ENCODE peak calls at places on chromosomes 3 and 15, in eight cellular contexts. F, T, W, N, I, P, B and L are unnamed samples.

GRCh38 chr3:125512135-125512920 is 7.7 kb downstream of the SNX4 start:
- DNase-seq in F (no peak), B (peak; percentile 40), W (peak; percentile 8), N (no peak), T (peak; percentile 57), I (no peak), P (no peak), L (peak; percentile 26)

GRCh38 chr3:52541050-52541449 is 4.6 kb downstream of the UQCC5 start:
- DNase-seq in F (no peak), B (no peak), N (no peak), W (no peak), P (no peak), I (no peak), T (no peak), L (no peak)

GRCh38 chr3:191963182-191963581 is 502.2 kb downstream of the PYDC2 start:
- DNase-seq in F (no peak), B (no peak), P (no peak), T (no peak), I (peak; percentile 39), N (peak; percentile 40), W (no peak), L (no peak)

GRCh38 chr3:116341381-116341780 is 103.9 kb downstream of the LSAMP start:
- DNase-seq in I (no peak), P (no peak), F (no peak), T (no peak), W (no peak), N (no peak), B (no peak), L (no peak)

GRCh38 chr3:154090116-154090420 is 31.1 kb upstream of the ARHGEF26 start:
- DNase-seq in P (no peak), I (no peak), N (no peak), B (no peak), F (no peak), W (no peak), T (no peak), L (no peak)

GRCh38 chr3:123687286-123687685 is 102.4 kb upstream of the HACD2 start:
- DNase-seq in T (peak; percentile 53), B (no peak), P (peak; percentile 15), N (no peak), W (no peak), I (no peak), F (peak; percentile 81), L (no peak)

GRCh38 chr3:23263796-23264195 is 60.7 kb downstream of the UBE2E2 start:
- DNase-seq in N (no peak), B (no peak), F (no peak), I (no peak), W (no peak), P (peak; percentile 3), T (peak; percentile 82), L (no peak)

GRCh38 chr3:150239764-150240163 is 168.3 kb upstream of the TSC22D2 start:
- DNase-seq in N (no peak), B (no peak), P (no peak), W (no peak), F (no peak), T (no peak), I (no peak), L (no peak)

GRCh38 chr15:89654311-89654761 is 931 bp downstream of the KIF7 start:
- DNase-seq in T (peak; percentile 36), N (no peak), F (no peak), W (no peak), I (no peak), P (no peak), B (no peak), L (no peak)

GRCh38 chr15:89653578-89653977 is 1.7 kb downstream of the KIF7 start:
- DNase-seq in N (no peak), I (no peak), W (no peak), F (no peak), B (no peak), T (no peak), P (no peak), L (no peak)

GRCh38 chr15:89656116-89656815 is 999 bp upstream of the KIF7 start:
- DNase-seq in I (no peak), B (no peak), N (no peak), P (no peak), W (no peak), T (peak; percentile 27), F (no peak), L (no peak)

GRCh38 chr15:89652666-89653065 is 2.6 kb downstream of the KIF7 start:
- DNase-seq in P (no peak), B (no peak), T (no peak), N (no peak), F (no peak), I (no peak), W (no peak), L (no peak)

DNA sequence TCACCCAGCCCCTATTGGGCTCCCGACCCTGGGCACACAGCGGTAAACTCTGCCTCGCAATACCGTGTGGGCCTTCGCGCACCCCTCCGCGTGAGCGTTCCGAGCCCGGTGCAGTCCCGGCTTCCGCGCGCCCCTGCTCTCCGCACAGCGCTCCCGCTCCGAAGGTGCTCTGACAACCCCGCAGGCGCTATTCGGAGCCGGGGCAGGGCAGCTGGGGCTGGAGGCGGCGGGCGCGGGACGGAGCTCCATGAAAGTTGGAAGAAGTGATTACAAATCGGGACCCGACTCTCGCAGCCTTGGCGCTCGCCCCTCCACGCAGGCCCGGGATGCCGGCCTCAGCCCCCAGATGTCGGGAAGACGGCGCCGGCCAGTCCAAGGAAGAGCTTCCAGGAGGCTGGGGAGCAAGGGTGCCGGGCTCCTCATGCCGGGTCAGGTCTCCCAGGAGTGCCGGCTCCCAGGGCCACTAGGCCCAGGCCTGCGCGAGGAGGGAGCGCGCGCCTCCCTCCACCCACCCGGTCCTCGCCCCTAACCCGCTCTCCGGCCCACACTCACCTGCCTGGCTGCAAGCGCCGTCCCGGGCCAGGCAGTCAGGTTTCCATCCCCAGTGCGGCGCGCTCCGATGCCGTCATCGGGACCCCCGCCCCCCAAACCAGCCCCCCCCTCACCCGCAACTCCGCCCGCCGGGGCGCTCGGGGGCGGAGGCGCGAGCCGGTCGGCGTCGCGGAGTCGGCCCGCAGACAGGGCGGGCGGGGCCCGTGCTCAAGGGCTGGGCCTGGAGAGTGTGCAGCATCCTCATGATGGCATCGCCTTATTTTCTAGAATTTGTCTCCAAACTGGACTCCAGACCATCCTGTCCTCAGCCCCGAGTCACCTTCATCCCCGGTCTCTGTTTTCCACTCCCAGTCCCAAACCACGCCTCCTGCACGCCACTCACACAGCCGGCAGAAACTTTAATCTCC is at the start of gene KIF7:
- DNase-seq in I (peak; percentile 31), F (peak; percentile 32), N (peak; percentile 82), P (peak; percentile 60), W (peak; percentile 85), B (peak; percentile 98), T (peak; percentile 47), L (no peak)
- TF ChIP-seq USF2 in I (no peak), F (no peak), N (no peak), P (no peak), W (no peak), B (no peak), T (no peak), L (no peak)

DNA sequence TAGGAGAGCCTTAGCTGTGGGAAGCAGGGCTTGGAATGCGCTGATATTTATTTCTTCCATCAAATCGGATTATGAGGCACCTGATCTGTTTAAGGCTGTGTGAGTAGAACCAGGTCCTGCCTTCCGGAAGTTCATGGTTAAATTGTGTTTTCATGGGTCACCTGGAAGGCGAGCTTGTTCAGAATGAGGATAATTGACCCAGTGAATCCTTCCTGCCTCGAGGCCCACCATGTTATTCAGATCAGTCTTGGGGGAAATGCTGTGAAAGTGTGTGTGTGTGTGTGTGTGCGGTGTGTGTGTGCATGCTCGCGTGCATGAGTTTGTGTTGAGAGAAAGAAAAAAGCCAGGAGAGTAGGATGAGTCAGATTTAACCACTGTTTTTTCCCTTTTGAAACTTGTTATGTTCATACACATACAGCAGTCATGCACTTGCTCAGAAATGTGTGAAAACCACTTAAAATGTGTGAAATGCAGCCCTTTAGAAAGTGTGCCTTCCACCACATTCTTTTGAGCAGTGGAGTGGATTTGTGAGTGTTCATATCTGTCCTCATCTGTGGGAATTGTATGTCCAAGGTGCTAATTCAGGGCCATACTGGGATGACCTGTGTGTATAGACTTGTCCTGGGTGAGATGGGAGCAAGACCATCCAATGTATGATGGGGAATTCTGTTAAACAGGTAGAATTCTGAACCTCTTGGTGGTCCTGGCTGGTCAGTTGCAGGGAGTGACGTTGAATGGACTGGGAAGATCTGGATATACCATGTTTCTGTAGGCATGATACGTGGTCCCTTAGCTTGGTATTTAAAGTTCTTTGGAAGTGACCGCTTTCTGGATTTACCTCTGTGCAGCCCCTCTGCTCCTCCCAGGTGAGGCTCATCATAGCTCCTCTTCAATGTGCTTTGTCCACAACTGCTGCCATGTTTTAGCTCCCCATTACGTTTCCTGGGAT is 36.9 kb downstream of the SMAD3 start:
- DNase-seq in P (no peak), F (no peak), W (no peak), N (no peak), I (no peak), B (no peak), T (peak; percentile 87), L (peak; percentile 97)
- TF ChIP-seq USF2 in P (no peak), F (no peak), W (no peak), N (no peak), I (no peak), B (no peak), T (no peak), L (no peak)

GRCh38 chr3:43005253-43005652 is 26.1 kb downstream of the GASK1A start:
- DNase-seq in N (no peak), I (no peak), B (no peak), T (no peak), P (no peak), F (no peak), W (no peak), L (no peak)

GRCh38 chr3:43004282-43004681 is 25.2 kb downstream of the GASK1A start:
- DNase-seq in F (no peak), N (no peak), T (peak; percentile 54), P (no peak), B (no peak), W (no peak), I (no peak), L (no peak)

GRCh38 chr3:43001556-43002121 is 22.5 kb downstream of the GASK1A start:
- DNase-seq in P (no peak), W (no peak), T (no peak), N (no peak), I (no peak), B (no peak), F (no peak), L (no peak)

GRCh38 chr3:42999212-42999611 is 20.1 kb downstream of the GASK1A start:
- DNase-seq in P (no peak), W (no peak), T (no peak), B (no peak), F (no peak), I (no peak), N (no peak), L (no peak)

DNA sequence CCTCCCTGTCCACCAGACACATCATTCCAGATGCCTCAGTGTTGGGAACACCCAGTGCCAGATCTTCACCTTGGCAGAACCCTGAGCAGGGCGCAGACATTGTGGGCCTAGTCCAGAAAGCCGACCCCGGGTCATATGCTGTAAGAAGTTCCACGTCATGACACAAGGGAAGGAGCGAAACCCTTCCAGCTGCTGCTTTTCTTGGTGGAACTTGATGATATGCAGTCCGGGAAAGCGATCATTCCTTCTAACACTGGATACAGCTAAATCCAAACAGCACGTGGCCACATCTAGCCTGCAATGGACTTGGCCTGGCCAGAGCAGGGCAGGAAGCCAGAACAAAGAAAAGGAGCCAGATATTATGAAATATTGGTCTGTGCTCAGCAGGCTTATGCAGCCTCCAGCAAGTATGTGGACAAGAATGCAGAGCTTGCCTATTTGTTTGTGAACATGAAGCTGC is 22.0 kb downstream of the GASK1A start:
- DNase-seq in B (no peak), F (peak; percentile 77), N (no peak), W (no peak), T (peak; percentile 85), P (no peak), I (no peak), L (no peak)
- TF ChIP-seq USF2 in B (no peak), F (peak; percentile 63), N (no peak), W (no peak), T (peak; percentile 78), P (no peak), I (no peak), L (no peak)

GRCh38 chr3:183324083-183324482 is 71.0 kb downstream of the B3GNT5 start:
- DNase-seq in P (no peak), W (peak; percentile 32), T (no peak), B (no peak), F (no peak), N (no peak), I (no peak), L (no peak)
- TF ChIP-seq USF2 in P (no peak), W (no peak), T (no peak), B (no peak), F (no peak), N (no peak), I (no peak), L (no peak)